ENCODE peak calls at places on chromosome 21, in four cellular contexts. B is thoracic aorta, Y is H9, N is IMR-90. O is an unnamed sample. For H3K27me3, the result is how much of the 10 kb centered on the place peaks cover.

GRCh38 chr21:38914531-38915385 is 109.0 kb downstream of the ETS2 start:
- DNase-seq in Y (peak), B (no peak), N (peak), O (no peak)

GRCh38 chr21:33259428-33259827 is 6.7 kb upstream of the IL10RB start:
- DNase-seq in B (no peak), N (peak), Y (no peak), O (no peak)

GRCh38 chr21:35291963-35292627 is 243.0 kb upstream of the RUNX1 start:
- DNase-seq in Y (no peak), N (peak), B (no peak), O (peak)

GRCh38 chr21:15839601-15840000 is 109.8 kb downstream of the USP25 start:
- DNase-seq in Y (no peak), B (no peak), N (peak), O (no peak)

GRCh38 chr21:41536076-41536826 is 28.3 kb upstream of the TMPRSS2 start:
- DNase-seq in B (no peak), Y (no peak), N (no peak), O (no peak)

GRCh38 chr21:18368193-18368592 is 35.4 kb downstream of the TMPRSS15 start:
- DNase-seq in N (no peak), Y (no peak), B (no peak), O (no peak)

GRCh38 chr21:42234464-42235241 is 15.7 kb downstream of the ABCG1 start:
- DNase-seq in N (peak), Y (peak), B (no peak), O (no peak)

GRCh38 chr21:40622531-40622930 is 224.4 kb downstream of the DSCAM start:
- DNase-seq in Y (no peak), N (no peak), B (no peak), O (no peak)

GRCh38 chr21:43613755-43614638 is 45.3 kb downstream of the HSF2BP start:
- DNase-seq in N (peak), B (no peak), Y (no peak), O (no peak)

GRCh38 chr21:31397515-31397926 is 53.5 kb upstream of the TIAM1 start:
- DNase-seq in B (no peak), N (no peak), Y (no peak), O (no peak)

GRCh38 chr21:43303240-43304178 is 123.4 kb downstream of the SIK1 start:
- DNase-seq in Y (no peak), N (no peak), B (no peak), O (no peak)

GRCh38 chr21:16517380-16517779 is 787.6 kb downstream of the USP25 start:
- DNase-seq in Y (no peak), N (peak), B (no peak), O (no peak)

GRCh38 chr21:30962013-30962412 is 76.3 kb downstream of the KRTAP19-8 start:
- DNase-seq in N (no peak), Y (peak), B (no peak), O (no peak)

GRCh38 chr21:31282095-31282709 is 61.9 kb downstream of the TIAM1 start:
- DNase-seq in Y (no peak), N (peak), B (no peak), O (peak)

GRCh38 chr21:21045538-21045937 is 47.3 kb downstream of the NCAM2 start:
- DNase-seq in B (no peak), N (peak), Y (no peak), O (no peak)

GRCh38 chr21:26939532-26940181 is 27.2 kb downstream of the ADAMTS5 start:
- DNase-seq in N (peak), Y (no peak), B (no peak), O (no peak)

GRCh38 chr21:21018841-21019240 is 20.6 kb downstream of the NCAM2 start:
- DNase-seq in B (no peak), Y (no peak), N (no peak), O (no peak)

GRCh38 chr21:41229527-41230248 is 61.7 kb downstream of the BACE2 start:
- DNase-seq in B (no peak), Y (no peak), N (no peak), O (no peak)

GRCh38 chr21:44329971-44330681 is 9.1 kb downstream of the CFAP410 start:
- DNase-seq in B (no peak), N (no peak), Y (no peak), O (no peak)

GRCh38 chr21:42581676-42582371 is 68.2 kb downstream of the SLC37A1 start:
- DNase-seq in N (no peak), Y (no peak), B (no peak), O (no peak)

DNA sequence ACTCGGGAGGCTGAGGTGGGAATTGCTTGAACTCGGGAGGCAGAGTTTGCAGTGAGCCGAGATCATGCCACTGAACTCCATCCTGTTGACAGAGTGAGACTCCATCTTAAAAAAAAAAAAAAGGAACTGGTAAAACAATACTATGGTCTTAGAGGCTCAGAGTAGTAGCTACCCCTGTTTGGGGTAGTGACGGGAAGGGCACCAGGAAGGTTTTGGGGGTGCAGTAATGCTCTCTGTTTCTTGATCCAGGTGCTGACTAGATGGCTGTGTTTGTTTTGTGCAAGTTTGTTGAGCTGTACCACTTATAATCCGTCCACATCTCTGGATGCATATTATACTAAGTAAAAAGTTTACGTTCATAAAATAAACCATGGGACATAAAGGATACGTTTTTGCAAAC is 765.8 kb upstream of the TPTE start:
- DNase-seq in B (no peak), N (no peak), Y (no peak), O (no peak)
- H3K27me3 ChIP-seq in B (under half), N (under half), Y (under half), O (under half)

GRCh38 chr21:45573452-45574035 is 31.3 kb upstream of the SLC19A1 start:
- DNase-seq in B (no peak), Y (no peak), N (no peak), O (no peak)

GRCh38 chr21:45575304-45575992 is 33.2 kb upstream of the SLC19A1 start:
- DNase-seq in N (no peak), Y (no peak), B (no peak), O (no peak)

GRCh38 chr21:45572783-45573451 is 30.7 kb upstream of the SLC19A1 start:
- DNase-seq in B (no peak), N (no peak), Y (peak), O (no peak)

GRCh38 chr21:45574691-45575090 is 32.5 kb upstream of the SLC19A1 start:
- DNase-seq in Y (no peak), N (no peak), B (no peak), O (no peak)

GRCh38 chr21:45574081-45574501 is 31.9 kb upstream of the SLC19A1 start:
- DNase-seq in N (no peak), Y (peak), B (no peak), O (no peak)
- H3K27me3 ChIP-seq in N (half or more), Y (under half), B (under half), O (under half)

DNA sequence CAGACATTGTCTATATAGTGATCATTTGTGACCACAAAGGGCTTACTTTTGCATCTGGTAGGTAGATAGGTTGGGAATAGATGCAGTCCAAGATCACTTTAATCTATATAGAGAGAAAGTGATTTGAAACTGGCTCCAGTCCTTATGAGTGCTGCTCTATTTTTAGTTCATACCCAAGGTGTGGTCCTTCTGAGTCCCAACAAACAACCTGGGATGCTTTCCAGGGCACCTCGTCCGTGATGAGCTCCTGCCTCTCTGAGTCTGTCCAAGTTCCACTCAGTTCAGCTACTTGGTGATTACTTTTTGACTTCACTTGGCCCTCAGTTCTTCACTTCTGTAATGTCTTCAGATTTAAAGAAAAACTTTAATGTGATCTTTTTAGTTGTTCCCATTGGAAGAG is 20.2 kb downstream of the DIP2A start:
- DNase-seq in Y (no peak), B (no peak), N (no peak), O (no peak)
- H3K27me3 ChIP-seq in Y (under half), B (under half), N (under half), O (under half)

DNA sequence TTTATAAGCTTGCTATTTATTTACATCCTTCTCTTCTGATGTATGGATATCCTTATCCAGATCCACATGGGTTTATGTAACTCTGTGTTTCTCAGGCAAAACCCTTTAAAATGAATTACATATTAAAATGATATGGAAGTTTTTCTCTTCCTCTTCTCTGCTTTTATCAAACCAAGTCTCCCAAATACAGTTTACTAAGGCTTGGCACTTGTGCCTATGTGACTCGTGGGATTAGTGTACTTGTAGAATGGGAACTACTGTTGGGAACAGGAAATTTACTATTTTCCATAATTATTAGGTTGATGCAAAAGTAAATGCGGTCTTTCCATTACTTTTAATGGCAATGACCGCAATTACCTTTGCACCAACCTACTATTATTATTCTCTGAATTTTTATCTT is 14.8 kb downstream of the SIM2 start:
- DNase-seq in Y (no peak), N (no peak), B (no peak), O (no peak)
- H3K27me3 ChIP-seq in Y (under half), N (half or more), B (under half), O (under half)

O was measured in kidney epithelial cell.